ENCODE peak calls at places on chromosomes 4 and X, in four cellular contexts. H, G, R and V are unnamed samples.

GRCh38 chr4:181693517-181693916 is 549.7 kb upstream of the TENM3 start:
- DNase-seq in R (no peak), G (no peak), H (no peak), V (no peak)

GRCh38 chrX:124917011-124917410 is 402.7 kb upstream of the TEX13C start:
- DNase-seq in H (no peak), R (no peak), G (no peak), V (no peak)

GRCh38 chr4:61149278-61149677 is 50.8 kb upstream of the ADGRL3 start:
- DNase-seq in R (no peak), G (no peak), H (no peak), V (no peak)

GRCh38 chr4:8007581-8007980 is 67.9 kb upstream of the AFAP1 start:
- DNase-seq in H (no peak), G (no peak), R (no peak), V (no peak)

GRCh38 chrX:117973175-117974075 is 143.2 kb downstream of the KLHL13 start:
- DNase-seq in G (no peak), R (no peak), H (no peak), V (no peak)

GRCh38 chrX:100980608-100981497 is 11.3 kb downstream of the ARL13A start:
- DNase-seq in G (peak), H (no peak), R (no peak), V (no peak)

GRCh38 chrX:11739796-11740195 is 18.2 kb upstream of the MSL3 start:
- DNase-seq in H (no peak), G (no peak), R (no peak), V (no peak)

GRCh38 chr4:53479731-53480525 is 102.5 kb downstream of the FIP1L1 start:
- DNase-seq in R (no peak), H (no peak), G (no peak), V (no peak)

GRCh38 chr4:56803473-56803872 is 18.0 kb downstream of the SPINK2 start:
- DNase-seq in H (no peak), R (no peak), G (no peak), V (peak)

GRCh38 chr4:123749408-123749807 is 352.8 kb downstream of the SPRY1 start:
- DNase-seq in G (no peak), H (no peak), R (no peak), V (no peak)

GRCh38 chrX:30643313-30643821 is 9.9 kb upstream of the GK start:
- DNase-seq in G (no peak), R (no peak), H (no peak), V (no peak)

GRCh38 chr4:3267576-3268394 is 18.8 kb downstream of the MSANTD1 start:
- DNase-seq in H (no peak), R (no peak), G (no peak), V (no peak)

GRCh38 chr4:58139269-58139668 is 1029.1 kb upstream of the IGFBP7 start:
- DNase-seq in G (no peak), R (no peak), H (no peak), V (no peak)

GRCh38 chr4:177077572-177077971 is 232.1 kb upstream of the NEIL3 start:
- DNase-seq in G (no peak), R (no peak), H (no peak), V (no peak)

GRCh38 chrX:72041166-72041565 is 90.5 kb downstream of the RTL5 start:
- DNase-seq in H (no peak), R (no peak), G (no peak), V (no peak)

GRCh38 chr4:163063891-163064290 is 102.8 kb downstream of the NAF1 start:
- DNase-seq in H (no peak), R (no peak), G (peak), V (no peak)

GRCh38 chrX:53695901-53696300 is 9.4 kb upstream of the HUWE1 start:
- DNase-seq in G (no peak), H (no peak), R (no peak), V (no peak)

GRCh38 chr4:136741468-136741867 is 790.8 kb downstream of the PCDH18 start:
- DNase-seq in G (no peak), H (no peak), R (no peak), V (no peak)

GRCh38 chr4:3871181-3871852 is 105.1 kb downstream of the ADRA2C start:
- DNase-seq in H (peak), G (no peak), R (no peak), V (no peak)

GRCh38 chr4:54661156-54661555 is 3.4 kb downstream of the KIT start:
- DNase-seq in R (no peak), H (no peak), G (no peak), V (no peak)

GRCh38 chr4:36243355-36244256 is 708 bp downstream of the ARAP2 start:
- DNase-seq in G (no peak), R (peak), H (peak), V (peak)

GRCh38 chr4:1470816-1471442 is 64.7 kb upstream of the NKX1-1 start:
- DNase-seq in R (no peak), H (no peak), G (no peak), V (no peak)

GRCh38 chr4:87317527-87317926 is 5.2 kb downstream of the HSD17B13 start:
- DNase-seq in G (no peak), H (no peak), R (no peak), V (no peak)

GRCh38 chr4:126445596-126445995 is 1130.8 kb downstream of the FAT4 start:
- DNase-seq in R (no peak), G (no peak), H (no peak), V (no peak)

GRCh38 chr4:48970471-48970921 is 15.6 kb upstream of the CWH43 start:
- DNase-seq in R (no peak), G (peak), H (no peak), V (no peak)

GRCh38 chrX:37423864-37424569 is 74.9 kb downstream of the PRRG1 start:
- DNase-seq in G (no peak), H (no peak), R (no peak), V (no peak)

GRCh38 chr4:138815811-138816210 is 199.8 kb upstream of the NOCT start:
- DNase-seq in R (no peak), G (no peak), H (no peak), V (no peak)

GRCh38 chr4:98662619-98663225 is 4.3 kb upstream of the TSPAN5 start:
- DNase-seq in R (no peak), G (no peak), H (peak), V (no peak)

GRCh38 chr4:5718411-5718810 is 7.4 kb downstream of the EVC start:
- DNase-seq in H (no peak), G (no peak), R (no peak), V (no peak)

GRCh38 chrX:145213504-145213903 is 33.8 kb upstream of the SPANXN1 start:
- DNase-seq in H (no peak), R (no peak), G (no peak), V (no peak)

GRCh38 chrX:29661290-29661689 is 554.1 kb upstream of the MAGEB2 start:
- DNase-seq in G (no peak), H (no peak), R (no peak), V (no peak)

GRCh38 chr4:53497446-53498069 is 93.7 kb downstream of the LNX1 start:
- DNase-seq in R (no peak), H (no peak), G (no peak), V (no peak)